ENCODE peak calls at places on chromosomes 16 and 17, in six cellular contexts. One of them, this sample, is unnamed.

GRCh38 chr16:58211245-58211644 is 13.3 kb upstream of the CSNK2A2 start:
- DNase-seq in AG08395: no peak
- DNase-seq in hepatic stellate cell: no peak
- DNase-seq in midbrain: no peak
- DNase-seq in Ammon's horn: no peak
- DNase-seq in caudate nucleus: no peak
- DNase-seq in this sample: no peak

GRCh38 chr17:76024353-76024752 is 2.8 kb downstream of the EVPL start:
- DNase-seq in AG08395: no peak
- DNase-seq in hepatic stellate cell: no peak
- DNase-seq in midbrain: no peak
- DNase-seq in Ammon's horn: no peak
- DNase-seq in caudate nucleus: no peak
- DNase-seq in this sample: no peak

GRCh38 chr17:70134042-70134441 is 35.3 kb upstream of the KCNJ2 start:
- DNase-seq in AG08395: no peak
- DNase-seq in hepatic stellate cell: no peak
- DNase-seq in midbrain: no peak
- DNase-seq in Ammon's horn: no peak
- DNase-seq in caudate nucleus: no peak
- DNase-seq in this sample: no peak

GRCh38 chr17:64491034-64491860 is 5.6 kb downstream of the POLG2 start:
- DNase-seq in AG08395: no peak
- DNase-seq in hepatic stellate cell: no peak
- DNase-seq in midbrain: no peak
- DNase-seq in Ammon's horn: peak; percentile 16
- DNase-seq in caudate nucleus: no peak
- DNase-seq in this sample: no peak

GRCh38 chr16:72013888-72014538 is 5.5 kb downstream of the DHODH start:
- DNase-seq in AG08395: no peak
- DNase-seq in hepatic stellate cell: no peak
- DNase-seq in midbrain: no peak
- DNase-seq in Ammon's horn: no peak
- DNase-seq in caudate nucleus: no peak
- DNase-seq in this sample: no peak

GRCh38 chr16:3983081-3983520 is 102.6 kb upstream of the CREBBP start:
- DNase-seq in AG08395: peak; percentile 82
- DNase-seq in hepatic stellate cell: peak; percentile 78
- DNase-seq in midbrain: peak; percentile 50
- DNase-seq in Ammon's horn: peak; percentile 77
- DNase-seq in caudate nucleus: no peak
- DNase-seq in this sample: peak; percentile 84

GRCh38 chr16:56662357-56663354 is 4.9 kb downstream of the MT1F start:
- DNase-seq in AG08395: no peak
- DNase-seq in hepatic stellate cell: no peak
- DNase-seq in midbrain: no peak
- DNase-seq in Ammon's horn: peak; percentile 21
- DNase-seq in caudate nucleus: no peak
- DNase-seq in this sample: no peak

GRCh38 chr17:30263552-30264333 is 28.0 kb downstream of the BLMH start:
- DNase-seq in AG08395: no peak
- DNase-seq in hepatic stellate cell: peak; percentile 19
- DNase-seq in midbrain: no peak
- DNase-seq in Ammon's horn: no peak
- DNase-seq in caudate nucleus: no peak
- DNase-seq in this sample: no peak

GRCh38 chr16:84183911-84184310 is 2.9 kb downstream of the TAF1C start:
- DNase-seq in AG08395: no peak
- DNase-seq in hepatic stellate cell: peak; percentile 53
- DNase-seq in midbrain: no peak
- DNase-seq in Ammon's horn: no peak
- DNase-seq in caudate nucleus: no peak
- DNase-seq in this sample: no peak

GRCh38 chr17:77811521-77811920 is 147.0 kb upstream of the TNRC6C start:
- DNase-seq in AG08395: peak; percentile 22
- DNase-seq in hepatic stellate cell: no peak
- DNase-seq in midbrain: no peak
- DNase-seq in Ammon's horn: no peak
- DNase-seq in caudate nucleus: no peak
- DNase-seq in this sample: no peak

GRCh38 chr16:9212621-9213020 is 121.2 kb downstream of the HAPSTR1 start:
- DNase-seq in AG08395: no peak
- DNase-seq in hepatic stellate cell: no peak
- DNase-seq in midbrain: no peak
- DNase-seq in Ammon's horn: no peak
- DNase-seq in caudate nucleus: no peak
- DNase-seq in this sample: no peak